ENCODE peak calls at places on chromosomes 13 and 19, in seven cellular contexts. One of them, this sample, is unnamed.

GRCh38 chr13:24128962-24129361 is 31.6 kb upstream of the SPATA13 start:
- DNase-seq in tibial nerve: no peak
- DNase-seq in NCI-H1092: no peak
- DNase-seq in B cell: no peak
- DNase-seq in ascending aorta: no peak
- DNase-seq in GM13977: no peak
- DNase-seq in germinal center: no peak
- DNase-seq in this sample: no peak

GRCh38 chr13:101452519-101453485 is at the start of gene ITGBL1:
- DNase-seq in tibial nerve: no peak
- DNase-seq in NCI-H1092: no peak
- DNase-seq in B cell: no peak
- DNase-seq in ascending aorta: peak
- DNase-seq in GM13977: peak
- DNase-seq in germinal center: no peak
- DNase-seq in this sample: peak

GRCh38 chr13:96034662-96035061 is 18.5 kb downstream of the UGGT2 start:
- DNase-seq in tibial nerve: no peak
- DNase-seq in NCI-H1092: no peak
- DNase-seq in B cell: no peak
- DNase-seq in ascending aorta: no peak
- DNase-seq in GM13977: no peak
- DNase-seq in germinal center: no peak
- DNase-seq in this sample: no peak

GRCh38 chr19:55304279-55304978 is 20.6 kb downstream of the BRSK1 start:
- DNase-seq in tibial nerve: no peak
- DNase-seq in NCI-H1092: no peak
- DNase-seq in B cell: peak
- DNase-seq in ascending aorta: no peak
- DNase-seq in GM13977: peak
- DNase-seq in germinal center: peak
- DNase-seq in this sample: peak

GRCh38 chr13:25872871-25873607 is 178.8 kb downstream of the SHISA2 start:
- DNase-seq in tibial nerve: no peak
- DNase-seq in NCI-H1092: no peak
- DNase-seq in B cell: no peak
- DNase-seq in ascending aorta: no peak
- DNase-seq in GM13977: no peak
- DNase-seq in germinal center: no peak
- DNase-seq in this sample: no peak

GRCh38 chr19:1286859-1287621 is 1.4 kb downstream of the EFNA2 start:
- DNase-seq in tibial nerve: no peak
- DNase-seq in NCI-H1092: no peak
- DNase-seq in B cell: peak
- DNase-seq in ascending aorta: no peak
- DNase-seq in GM13977: no peak
- DNase-seq in germinal center: no peak
- DNase-seq in this sample: no peak

GRCh38 chr19:50975766-50976165 is 6.4 kb upstream of the KLK6 start:
- DNase-seq in tibial nerve: no peak
- DNase-seq in NCI-H1092: no peak
- DNase-seq in B cell: no peak
- DNase-seq in ascending aorta: no peak
- DNase-seq in GM13977: no peak
- DNase-seq in germinal center: no peak
- DNase-seq in this sample: no peak

GRCh38 chr19:57803594-57804325 is 11.0 kb downstream of the ZNF552 start:
- DNase-seq in tibial nerve: no peak
- DNase-seq in NCI-H1092: no peak
- DNase-seq in B cell: no peak
- DNase-seq in ascending aorta: no peak
- DNase-seq in GM13977: no peak
- DNase-seq in germinal center: no peak
- DNase-seq in this sample: no peak

GRCh38 chr19:55654833-55655647 is at the start of gene U2AF2:
- DNase-seq in tibial nerve: peak
- DNase-seq in NCI-H1092: peak
- DNase-seq in B cell: peak
- DNase-seq in ascending aorta: peak
- DNase-seq in GM13977: peak
- DNase-seq in germinal center: peak
- DNase-seq in this sample: peak

GRCh38 chr13:28031220-28031903 is 42.9 kb upstream of the URAD start:
- DNase-seq in tibial nerve: no peak
- DNase-seq in NCI-H1092: no peak
- DNase-seq in B cell: no peak
- DNase-seq in ascending aorta: no peak
- DNase-seq in GM13977: peak
- DNase-seq in germinal center: no peak
- DNase-seq in this sample: peak

GRCh38 chr19:4606921-4607678 is 32.2 kb upstream of the TNFAIP8L1 start:
- DNase-seq in tibial nerve: peak
- DNase-seq in NCI-H1092: peak
- DNase-seq in B cell: no peak
- DNase-seq in ascending aorta: no peak
- DNase-seq in GM13977: no peak
- DNase-seq in germinal center: no peak
- DNase-seq in this sample: no peak

GRCh38 chr13:52345631-52346251 is 60.2 kb downstream of the THSD1 start:
- DNase-seq in tibial nerve: no peak
- DNase-seq in NCI-H1092: no peak
- DNase-seq in B cell: no peak
- DNase-seq in ascending aorta: no peak
- DNase-seq in GM13977: no peak
- DNase-seq in germinal center: no peak
- DNase-seq in this sample: no peak

GRCh38 chr13:104571161-104571889 is 1505.1 kb upstream of the SLC10A2 start:
- DNase-seq in tibial nerve: peak
- DNase-seq in NCI-H1092: peak
- DNase-seq in B cell: no peak
- DNase-seq in ascending aorta: peak
- DNase-seq in GM13977: no peak
- DNase-seq in germinal center: no peak
- DNase-seq in this sample: peak

GRCh38 chr19:47573076-47574026 is at the start of gene ZNF541:
- DNase-seq in tibial nerve: peak
- DNase-seq in NCI-H1092: no peak
- DNase-seq in B cell: peak
- DNase-seq in ascending aorta: peak
- DNase-seq in GM13977: no peak
- DNase-seq in germinal center: peak
- DNase-seq in this sample: no peak

GRCh38 chr19:34838753-34839431 is 65.9 kb upstream of the ZNF599 start:
- DNase-seq in tibial nerve: no peak
- DNase-seq in NCI-H1092: no peak
- DNase-seq in B cell: no peak
- DNase-seq in ascending aorta: no peak
- DNase-seq in GM13977: no peak
- DNase-seq in germinal center: no peak
- DNase-seq in this sample: no peak

GRCh38 chr13:41827507-41828213 is 133.2 kb downstream of the VWA8 start:
- DNase-seq in tibial nerve: no peak
- DNase-seq in NCI-H1092: no peak
- DNase-seq in B cell: no peak
- DNase-seq in ascending aorta: peak
- DNase-seq in GM13977: no peak
- DNase-seq in germinal center: no peak
- DNase-seq in this sample: no peak

GRCh38 chr19:49019242-49019932 is 2.5 kb upstream of the LHB start:
- DNase-seq in tibial nerve: no peak
- DNase-seq in NCI-H1092: peak
- DNase-seq in B cell: peak
- DNase-seq in ascending aorta: peak
- DNase-seq in GM13977: peak
- DNase-seq in germinal center: peak
- DNase-seq in this sample: peak

GRCh38 chr19:48490980-48491792 is 20.4 kb downstream of the LMTK3 start:
- DNase-seq in tibial nerve: no peak
- DNase-seq in NCI-H1092: no peak
- DNase-seq in B cell: peak
- DNase-seq in ascending aorta: no peak
- DNase-seq in GM13977: peak
- DNase-seq in germinal center: peak
- DNase-seq in this sample: peak

GRCh38 chr19:38172001-38172400 is 52.0 kb downstream of the DPF1 start:
- DNase-seq in tibial nerve: no peak
- DNase-seq in NCI-H1092: no peak
- DNase-seq in B cell: no peak
- DNase-seq in ascending aorta: no peak
- DNase-seq in GM13977: no peak
- DNase-seq in germinal center: no peak
- DNase-seq in this sample: no peak

This sample was measured in GM12865.